ENCODE peak calls at places on chromosome 10, in eight cellular contexts. One of them, this sample, is unnamed.

GRCh38 chr10:113945075-113945686 is 90.7 kb downstream of the NHLRC2 start:
- DNase-seq in activated T-helper 1 cell treated with anti-CD3 and anti-CD28 coated beads, Interleukin-2, amount 50 U/mL, for 16 hours: no peak
- DNase-seq in iris pigment epithelial cell: peak
- DNase-seq in stimulated activated CD8-positive, alpha-beta memory T cell treated with anti-CD3 and anti-CD28 coated beads, Interleukin-12 subunit alpha, Interleukin-12 subunit beta, amount 100 ng/mL, for 1 hour: no peak
- DNase-seq in effector CD4-positive, alpha-beta T cell: no peak
- DNase-seq in stimulated activated CD4-positive, alpha-beta T cell treated with anti-CD3 and anti-CD28 coated beads, Interleukin-4, amount 100 ng/mL, for 1 hour: no peak
- DNase-seq in HCEC 1CT: peak
- DNase-seq in AG08395: peak
- DNase-seq in this sample: no peak

GRCh38 chr10:68153473-68154210 is 44.4 kb downstream of the MYPN start:
- DNase-seq in activated T-helper 1 cell treated with anti-CD3 and anti-CD28 coated beads, Interleukin-2, amount 50 U/mL, for 16 hours: no peak
- DNase-seq in stimulated activated CD4-positive, alpha-beta T cell treated with anti-CD3 and anti-CD28 coated beads, Interleukin-4, amount 100 ng/mL, for 1 hour: no peak
- DNase-seq in stimulated activated CD8-positive, alpha-beta memory T cell treated with anti-CD3 and anti-CD28 coated beads, Interleukin-12 subunit alpha, Interleukin-12 subunit beta, amount 100 ng/mL, for 1 hour: no peak
- DNase-seq in HCEC 1CT: peak
- DNase-seq in effector CD4-positive, alpha-beta T cell: no peak
- DNase-seq in iris pigment epithelial cell: peak
- DNase-seq in AG08395: peak
- DNase-seq in this sample: no peak

GRCh38 chr10:8331387-8331786 is 276.9 kb downstream of the GATA3 start:
- DNase-seq in activated T-helper 1 cell treated with anti-CD3 and anti-CD28 coated beads, Interleukin-2, amount 50 U/mL, for 16 hours: no peak
- DNase-seq in stimulated activated CD4-positive, alpha-beta T cell treated with anti-CD3 and anti-CD28 coated beads, Interleukin-4, amount 100 ng/mL, for 1 hour: peak
- DNase-seq in AG08395: no peak
- DNase-seq in iris pigment epithelial cell: no peak
- DNase-seq in effector CD4-positive, alpha-beta T cell: peak
- DNase-seq in HCEC 1CT: no peak
- DNase-seq in stimulated activated CD8-positive, alpha-beta memory T cell treated with anti-CD3 and anti-CD28 coated beads, Interleukin-12 subunit alpha, Interleukin-12 subunit beta, amount 100 ng/mL, for 1 hour: no peak
- DNase-seq in this sample: no peak

GRCh38 chr10:118992496-118992895 is 37.0 kb upstream of the NANOS1 start:
- DNase-seq in iris pigment epithelial cell: no peak
- DNase-seq in stimulated activated CD8-positive, alpha-beta memory T cell treated with anti-CD3 and anti-CD28 coated beads, Interleukin-12 subunit alpha, Interleukin-12 subunit beta, amount 100 ng/mL, for 1 hour: no peak
- DNase-seq in effector CD4-positive, alpha-beta T cell: no peak
- DNase-seq in stimulated activated CD4-positive, alpha-beta T cell treated with anti-CD3 and anti-CD28 coated beads, Interleukin-4, amount 100 ng/mL, for 1 hour: no peak
- DNase-seq in AG08395: no peak
- DNase-seq in HCEC 1CT: no peak
- DNase-seq in activated T-helper 1 cell treated with anti-CD3 and anti-CD28 coated beads, Interleukin-2, amount 50 U/mL, for 16 hours: no peak
- DNase-seq in this sample: no peak

GRCh38 chr10:101935431-101935830 is 91.8 kb upstream of the KCNIP2 start:
- DNase-seq in effector CD4-positive, alpha-beta T cell: no peak
- DNase-seq in activated T-helper 1 cell treated with anti-CD3 and anti-CD28 coated beads, Interleukin-2, amount 50 U/mL, for 16 hours: no peak
- DNase-seq in stimulated activated CD4-positive, alpha-beta T cell treated with anti-CD3 and anti-CD28 coated beads, Interleukin-4, amount 100 ng/mL, for 1 hour: no peak
- DNase-seq in iris pigment epithelial cell: no peak
- DNase-seq in stimulated activated CD8-positive, alpha-beta memory T cell treated with anti-CD3 and anti-CD28 coated beads, Interleukin-12 subunit alpha, Interleukin-12 subunit beta, amount 100 ng/mL, for 1 hour: no peak
- DNase-seq in HCEC 1CT: no peak
- DNase-seq in AG08395: no peak
- DNase-seq in this sample: no peak

GRCh38 chr10:101812606-101813005 is 5.6 kb downstream of the OGA start:
- DNase-seq in stimulated activated CD4-positive, alpha-beta T cell treated with anti-CD3 and anti-CD28 coated beads, Interleukin-4, amount 100 ng/mL, for 1 hour: no peak
- DNase-seq in HCEC 1CT: no peak
- DNase-seq in effector CD4-positive, alpha-beta T cell: no peak
- DNase-seq in stimulated activated CD8-positive, alpha-beta memory T cell treated with anti-CD3 and anti-CD28 coated beads, Interleukin-12 subunit alpha, Interleukin-12 subunit beta, amount 100 ng/mL, for 1 hour: no peak
- DNase-seq in activated T-helper 1 cell treated with anti-CD3 and anti-CD28 coated beads, Interleukin-2, amount 50 U/mL, for 16 hours: no peak
- DNase-seq in iris pigment epithelial cell: no peak
- DNase-seq in AG08395: no peak
- DNase-seq in this sample: no peak

GRCh38 chr10:26725837-26726727 is 28.6 kb downstream of the PDSS1 start:
- DNase-seq in stimulated activated CD4-positive, alpha-beta T cell treated with anti-CD3 and anti-CD28 coated beads, Interleukin-4, amount 100 ng/mL, for 1 hour: peak
- DNase-seq in stimulated activated CD8-positive, alpha-beta memory T cell treated with anti-CD3 and anti-CD28 coated beads, Interleukin-12 subunit alpha, Interleukin-12 subunit beta, amount 100 ng/mL, for 1 hour: peak
- DNase-seq in AG08395: peak
- DNase-seq in iris pigment epithelial cell: peak
- DNase-seq in activated T-helper 1 cell treated with anti-CD3 and anti-CD28 coated beads, Interleukin-2, amount 50 U/mL, for 16 hours: no peak
- DNase-seq in HCEC 1CT: peak
- DNase-seq in effector CD4-positive, alpha-beta T cell: no peak
- DNase-seq in this sample: peak

GRCh38 chr10:12375076-12375504 is 25.7 kb downstream of the CAMK1D start:
- DNase-seq in iris pigment epithelial cell: no peak
- DNase-seq in stimulated activated CD8-positive, alpha-beta memory T cell treated with anti-CD3 and anti-CD28 coated beads, Interleukin-12 subunit alpha, Interleukin-12 subunit beta, amount 100 ng/mL, for 1 hour: no peak
- DNase-seq in stimulated activated CD4-positive, alpha-beta T cell treated with anti-CD3 and anti-CD28 coated beads, Interleukin-4, amount 100 ng/mL, for 1 hour: no peak
- DNase-seq in AG08395: no peak
- DNase-seq in activated T-helper 1 cell treated with anti-CD3 and anti-CD28 coated beads, Interleukin-2, amount 50 U/mL, for 16 hours: no peak
- DNase-seq in effector CD4-positive, alpha-beta T cell: no peak
- DNase-seq in HCEC 1CT: no peak
- DNase-seq in this sample: no peak

GRCh38 chr10:29295813-29296212 is 6.9 kb downstream of the LYZL1 start:
- DNase-seq in stimulated activated CD4-positive, alpha-beta T cell treated with anti-CD3 and anti-CD28 coated beads, Interleukin-4, amount 100 ng/mL, for 1 hour: no peak
- DNase-seq in AG08395: no peak
- DNase-seq in effector CD4-positive, alpha-beta T cell: no peak
- DNase-seq in HCEC 1CT: no peak
- DNase-seq in iris pigment epithelial cell: no peak
- DNase-seq in stimulated activated CD8-positive, alpha-beta memory T cell treated with anti-CD3 and anti-CD28 coated beads, Interleukin-12 subunit alpha, Interleukin-12 subunit beta, amount 100 ng/mL, for 1 hour: no peak
- DNase-seq in activated T-helper 1 cell treated with anti-CD3 and anti-CD28 coated beads, Interleukin-2, amount 50 U/mL, for 16 hours: no peak
- DNase-seq in this sample: no peak

GRCh38 chr10:16195894-16196293 is 240.9 kb upstream of the PTER start:
- DNase-seq in HCEC 1CT: no peak
- DNase-seq in AG08395: no peak
- DNase-seq in activated T-helper 1 cell treated with anti-CD3 and anti-CD28 coated beads, Interleukin-2, amount 50 U/mL, for 16 hours: no peak
- DNase-seq in iris pigment epithelial cell: no peak
- DNase-seq in stimulated activated CD4-positive, alpha-beta T cell treated with anti-CD3 and anti-CD28 coated beads, Interleukin-4, amount 100 ng/mL, for 1 hour: no peak
- DNase-seq in effector CD4-positive, alpha-beta T cell: no peak
- DNase-seq in stimulated activated CD8-positive, alpha-beta memory T cell treated with anti-CD3 and anti-CD28 coated beads, Interleukin-12 subunit alpha, Interleukin-12 subunit beta, amount 100 ng/mL, for 1 hour: no peak
- DNase-seq in this sample: no peak

GRCh38 chr10:100647928-100648327 is 97.5 kb upstream of the PAX2 start:
- DNase-seq in activated T-helper 1 cell treated with anti-CD3 and anti-CD28 coated beads, Interleukin-2, amount 50 U/mL, for 16 hours: no peak
- DNase-seq in effector CD4-positive, alpha-beta T cell: no peak
- DNase-seq in stimulated activated CD4-positive, alpha-beta T cell treated with anti-CD3 and anti-CD28 coated beads, Interleukin-4, amount 100 ng/mL, for 1 hour: no peak
- DNase-seq in iris pigment epithelial cell: no peak
- DNase-seq in HCEC 1CT: no peak
- DNase-seq in AG08395: no peak
- DNase-seq in stimulated activated CD8-positive, alpha-beta memory T cell treated with anti-CD3 and anti-CD28 coated beads, Interleukin-12 subunit alpha, Interleukin-12 subunit beta, amount 100 ng/mL, for 1 hour: no peak
- DNase-seq in this sample: no peak

GRCh38 chr10:48681749-48682148 is 2.9 kb upstream of the WDFY4 start:
- DNase-seq in HCEC 1CT: no peak
- DNase-seq in stimulated activated CD8-positive, alpha-beta memory T cell treated with anti-CD3 and anti-CD28 coated beads, Interleukin-12 subunit alpha, Interleukin-12 subunit beta, amount 100 ng/mL, for 1 hour: no peak
- DNase-seq in stimulated activated CD4-positive, alpha-beta T cell treated with anti-CD3 and anti-CD28 coated beads, Interleukin-4, amount 100 ng/mL, for 1 hour: no peak
- DNase-seq in activated T-helper 1 cell treated with anti-CD3 and anti-CD28 coated beads, Interleukin-2, amount 50 U/mL, for 16 hours: no peak
- DNase-seq in effector CD4-positive, alpha-beta T cell: no peak
- DNase-seq in AG08395: no peak
- DNase-seq in iris pigment epithelial cell: no peak
- DNase-seq in this sample: no peak

GRCh38 chr10:5546891-5547683 is 22.3 kb downstream of the CALML3 start:
- DNase-seq in HCEC 1CT: peak
- DNase-seq in effector CD4-positive, alpha-beta T cell: no peak
- DNase-seq in iris pigment epithelial cell: peak
- DNase-seq in stimulated activated CD8-positive, alpha-beta memory T cell treated with anti-CD3 and anti-CD28 coated beads, Interleukin-12 subunit alpha, Interleukin-12 subunit beta, amount 100 ng/mL, for 1 hour: no peak
- DNase-seq in activated T-helper 1 cell treated with anti-CD3 and anti-CD28 coated beads, Interleukin-2, amount 50 U/mL, for 16 hours: no peak
- DNase-seq in stimulated activated CD4-positive, alpha-beta T cell treated with anti-CD3 and anti-CD28 coated beads, Interleukin-4, amount 100 ng/mL, for 1 hour: no peak
- DNase-seq in AG08395: no peak
- DNase-seq in this sample: no peak

GRCh38 chr10:122307669-122308486 is 36.8 kb downstream of the BTBD16 start:
- DNase-seq in HCEC 1CT: peak
- DNase-seq in stimulated activated CD8-positive, alpha-beta memory T cell treated with anti-CD3 and anti-CD28 coated beads, Interleukin-12 subunit alpha, Interleukin-12 subunit beta, amount 100 ng/mL, for 1 hour: no peak
- DNase-seq in AG08395: peak
- DNase-seq in iris pigment epithelial cell: peak
- DNase-seq in stimulated activated CD4-positive, alpha-beta T cell treated with anti-CD3 and anti-CD28 coated beads, Interleukin-4, amount 100 ng/mL, for 1 hour: no peak
- DNase-seq in activated T-helper 1 cell treated with anti-CD3 and anti-CD28 coated beads, Interleukin-2, amount 50 U/mL, for 16 hours: no peak
- DNase-seq in effector CD4-positive, alpha-beta T cell: no peak
- DNase-seq in this sample: no peak

GRCh38 chr10:59508296-59508695 is 145.9 kb upstream of the FAM13C start:
- DNase-seq in HCEC 1CT: peak
- DNase-seq in stimulated activated CD4-positive, alpha-beta T cell treated with anti-CD3 and anti-CD28 coated beads, Interleukin-4, amount 100 ng/mL, for 1 hour: no peak
- DNase-seq in iris pigment epithelial cell: peak
- DNase-seq in stimulated activated CD8-positive, alpha-beta memory T cell treated with anti-CD3 and anti-CD28 coated beads, Interleukin-12 subunit alpha, Interleukin-12 subunit beta, amount 100 ng/mL, for 1 hour: no peak
- DNase-seq in activated T-helper 1 cell treated with anti-CD3 and anti-CD28 coated beads, Interleukin-2, amount 50 U/mL, for 16 hours: no peak
- DNase-seq in AG08395: no peak
- DNase-seq in effector CD4-positive, alpha-beta T cell: no peak
- DNase-seq in this sample: no peak

GRCh38 chr10:24811906-24812305 is 88.2 kb upstream of the ARHGAP21 start:
- DNase-seq in effector CD4-positive, alpha-beta T cell: no peak
- DNase-seq in AG08395: no peak
- DNase-seq in iris pigment epithelial cell: no peak
- DNase-seq in HCEC 1CT: no peak
- DNase-seq in stimulated activated CD4-positive, alpha-beta T cell treated with anti-CD3 and anti-CD28 coated beads, Interleukin-4, amount 100 ng/mL, for 1 hour: no peak
- DNase-seq in activated T-helper 1 cell treated with anti-CD3 and anti-CD28 coated beads, Interleukin-2, amount 50 U/mL, for 16 hours: no peak
- DNase-seq in stimulated activated CD8-positive, alpha-beta memory T cell treated with anti-CD3 and anti-CD28 coated beads, Interleukin-12 subunit alpha, Interleukin-12 subunit beta, amount 100 ng/mL, for 1 hour: no peak
- DNase-seq in this sample: peak

GRCh38 chr10:69458426-69459100 is 7.3 kb downstream of the TSPAN15 start:
- DNase-seq in stimulated activated CD4-positive, alpha-beta T cell treated with anti-CD3 and anti-CD28 coated beads, Interleukin-4, amount 100 ng/mL, for 1 hour: no peak
- DNase-seq in stimulated activated CD8-positive, alpha-beta memory T cell treated with anti-CD3 and anti-CD28 coated beads, Interleukin-12 subunit alpha, Interleukin-12 subunit beta, amount 100 ng/mL, for 1 hour: no peak
- DNase-seq in AG08395: no peak
- DNase-seq in HCEC 1CT: no peak
- DNase-seq in activated T-helper 1 cell treated with anti-CD3 and anti-CD28 coated beads, Interleukin-2, amount 50 U/mL, for 16 hours: no peak
- DNase-seq in effector CD4-positive, alpha-beta T cell: no peak
- DNase-seq in iris pigment epithelial cell: no peak
- DNase-seq in this sample: no peak

GRCh38 chr10:27948191-27948590 is 50.7 kb downstream of the ODAD2 start:
- DNase-seq in activated T-helper 1 cell treated with anti-CD3 and anti-CD28 coated beads, Interleukin-2, amount 50 U/mL, for 16 hours: no peak
- DNase-seq in HCEC 1CT: no peak
- DNase-seq in effector CD4-positive, alpha-beta T cell: no peak
- DNase-seq in AG08395: peak
- DNase-seq in iris pigment epithelial cell: no peak
- DNase-seq in stimulated activated CD8-positive, alpha-beta memory T cell treated with anti-CD3 and anti-CD28 coated beads, Interleukin-12 subunit alpha, Interleukin-12 subunit beta, amount 100 ng/mL, for 1 hour: no peak
- DNase-seq in stimulated activated CD4-positive, alpha-beta T cell treated with anti-CD3 and anti-CD28 coated beads, Interleukin-4, amount 100 ng/mL, for 1 hour: no peak
- DNase-seq in this sample: no peak

GRCh38 chr10:73460897-73461296 is 27.5 kb upstream of the MSS51 start:
- DNase-seq in stimulated activated CD4-positive, alpha-beta T cell treated with anti-CD3 and anti-CD28 coated beads, Interleukin-4, amount 100 ng/mL, for 1 hour: no peak
- DNase-seq in effector CD4-positive, alpha-beta T cell: no peak
- DNase-seq in iris pigment epithelial cell: no peak
- DNase-seq in stimulated activated CD8-positive, alpha-beta memory T cell treated with anti-CD3 and anti-CD28 coated beads, Interleukin-12 subunit alpha, Interleukin-12 subunit beta, amount 100 ng/mL, for 1 hour: no peak
- DNase-seq in HCEC 1CT: no peak
- DNase-seq in AG08395: no peak
- DNase-seq in activated T-helper 1 cell treated with anti-CD3 and anti-CD28 coated beads, Interleukin-2, amount 50 U/mL, for 16 hours: no peak
- DNase-seq in this sample: no peak

GRCh38 chr10:100993986-100994708 is 5.5 kb upstream of the LZTS2 start:
- DNase-seq in stimulated activated CD8-positive, alpha-beta memory T cell treated with anti-CD3 and anti-CD28 coated beads, Interleukin-12 subunit alpha, Interleukin-12 subunit beta, amount 100 ng/mL, for 1 hour: no peak
- DNase-seq in AG08395: peak
- DNase-seq in effector CD4-positive, alpha-beta T cell: no peak
- DNase-seq in HCEC 1CT: no peak
- DNase-seq in activated T-helper 1 cell treated with anti-CD3 and anti-CD28 coated beads, Interleukin-2, amount 50 U/mL, for 16 hours: no peak
- DNase-seq in stimulated activated CD4-positive, alpha-beta T cell treated with anti-CD3 and anti-CD28 coated beads, Interleukin-4, amount 100 ng/mL, for 1 hour: no peak
- DNase-seq in iris pigment epithelial cell: peak
- DNase-seq in this sample: peak

GRCh38 chr10:128850647-128851046 is 616.4 kb upstream of the MGMT start:
- DNase-seq in HCEC 1CT: no peak
- DNase-seq in stimulated activated CD8-positive, alpha-beta memory T cell treated with anti-CD3 and anti-CD28 coated beads, Interleukin-12 subunit alpha, Interleukin-12 subunit beta, amount 100 ng/mL, for 1 hour: no peak
- DNase-seq in iris pigment epithelial cell: no peak
- DNase-seq in stimulated activated CD4-positive, alpha-beta T cell treated with anti-CD3 and anti-CD28 coated beads, Interleukin-4, amount 100 ng/mL, for 1 hour: no peak
- DNase-seq in activated T-helper 1 cell treated with anti-CD3 and anti-CD28 coated beads, Interleukin-2, amount 50 U/mL, for 16 hours: no peak
- DNase-seq in AG08395: no peak
- DNase-seq in effector CD4-positive, alpha-beta T cell: no peak
- DNase-seq in this sample: no peak

GRCh38 chr10:13270877-13271551 is 28.9 kb downstream of the PHYH start:
- DNase-seq in HCEC 1CT: peak
- DNase-seq in AG08395: peak
- DNase-seq in iris pigment epithelial cell: peak
- DNase-seq in activated T-helper 1 cell treated with anti-CD3 and anti-CD28 coated beads, Interleukin-2, amount 50 U/mL, for 16 hours: no peak
- DNase-seq in stimulated activated CD4-positive, alpha-beta T cell treated with anti-CD3 and anti-CD28 coated beads, Interleukin-4, amount 100 ng/mL, for 1 hour: no peak
- DNase-seq in stimulated activated CD8-positive, alpha-beta memory T cell treated with anti-CD3 and anti-CD28 coated beads, Interleukin-12 subunit alpha, Interleukin-12 subunit beta, amount 100 ng/mL, for 1 hour: no peak
- DNase-seq in effector CD4-positive, alpha-beta T cell: no peak
- DNase-seq in this sample: no peak